ENCODE peak calls at places on chromosomes 3 and 15, in four cellular contexts. P, E, R and Z are unnamed samples.

GRCh38 chr3:28575100-28575747 is 226.6 kb upstream of the AZI2 start:
- DNase-seq in P (peak; percentile 34), E (no peak), R (peak; percentile 11), Z (peak; percentile 72)

GRCh38 chr3:123706871-123707270 is 122.0 kb upstream of the HACD2 start:
- DNase-seq in P (no peak), E (no peak), R (no peak), Z (no peak)

GRCh38 chr3:155944081-155944480 is 73.6 kb downstream of the GMPS start:
- DNase-seq in P (no peak), E (no peak), R (no peak), Z (no peak)

GRCh38 chr3:56988874-56989433 is 71.5 kb upstream of the SPATA12 start:
- DNase-seq in P (peak; percentile 65), E (peak; percentile 63), R (peak; percentile 81), Z (peak; percentile 81)

GRCh38 chr3:194537732-194538247 is 51.0 kb upstream of the ATP13A3 start:
- DNase-seq in P (no peak), E (peak; percentile 67), R (no peak), Z (no peak)

GRCh38 chr3:155664922-155665695 is 79.8 kb downstream of the PLCH1 start:
- DNase-seq in P (no peak), E (no peak), R (peak; percentile 43), Z (no peak)

GRCh38 chr3:69948246-69948862 is 51.2 kb upstream of the SAMMSON start:
- DNase-seq in P (no peak), E (peak; percentile 32), R (no peak), Z (no peak)

GRCh38 chr3:49901351-49902339 is 2.0 kb downstream of the MST1R start:
- DNase-seq in P (no peak), E (no peak), R (no peak), Z (no peak)

GRCh38 chr3:142940472-142940871 is 23.0 kb downstream of the PAQR9 start:
- DNase-seq in P (no peak), E (no peak), R (no peak), Z (no peak)

GRCh38 chr3:121871434-121871833 is 22.8 kb upstream of the SLC15A2 start:
- DNase-seq in P (no peak), E (no peak), R (no peak), Z (no peak)

GRCh38 chr15:74302821-74303359 is 64.6 kb downstream of the CYP11A1 start:
- DNase-seq in P (peak; percentile 53), E (peak; percentile 76), R (no peak), Z (peak; percentile 79)

GRCh38 chr3:177498037-177498857 is 301.0 kb upstream of the TBL1XR1 start:
- DNase-seq in P (no peak), E (no peak), R (no peak), Z (no peak)

GRCh38 chr3:56001537-56001936 is 466.7 kb downstream of the ERC2 start:
- DNase-seq in P (no peak), E (no peak), R (no peak), Z (no peak)

GRCh38 chr15:79769933-79770332 is 126.9 kb downstream of the MTHFS start:
- DNase-seq in P (no peak), E (no peak), R (no peak), Z (no peak)

GRCh38 chr15:48861813-48862431 is 16.0 kb upstream of the EID1 start:
- DNase-seq in P (no peak), E (peak; percentile 51), R (peak; percentile 46), Z (no peak)

GRCh38 chr3:129625071-129625874 is 18.8 kb upstream of the PLXND1 start:
- DNase-seq in P (no peak), E (no peak), R (no peak), Z (peak; percentile 53)

GRCh38 chr3:122890077-122890484 is 95.2 kb downstream of the SLC49A4 start:
- DNase-seq in P (no peak), E (no peak), R (peak; percentile 78), Z (peak; percentile 61)

GRCh38 chr3:82999777-83000176 is 1238.3 kb upstream of the GBE1 start:
- DNase-seq in P (no peak), E (no peak), R (no peak), Z (no peak)

GRCh38 chr3:143718463-143718862 is 129.8 kb downstream of the SLC9A9 start:
- DNase-seq in P (no peak), E (no peak), R (no peak), Z (no peak)

GRCh38 chr3:150202696-150203095 is 205.4 kb upstream of the TSC22D2 start:
- DNase-seq in P (no peak), E (no peak), R (no peak), Z (no peak)

GRCh38 chr3:178826437-178827010 is 245.1 kb downstream of the ZMAT3 start:
- DNase-seq in P (no peak), E (peak; percentile 20), R (no peak), Z (no peak)

GRCh38 chr3:4686619-4687018 is 193.5 kb downstream of the ITPR1 start:
- DNase-seq in P (no peak), E (no peak), R (no peak), Z (no peak)

GRCh38 chr3:117193390-117193789 is 483.8 kb downstream of the TUSC7 start:
- DNase-seq in P (no peak), E (no peak), R (no peak), Z (no peak)

GRCh38 chr15:30023798-30024295 is 58.9 kb upstream of the GOLGA8J start:
- DNase-seq in P (no peak), E (no peak), R (no peak), Z (no peak)

GRCh38 chr15:88072598-88073385 is 183.7 kb downstream of the NTRK3 start:
- DNase-seq in P (no peak), E (no peak), R (no peak), Z (no peak)

GRCh38 chr3:179046497-179047353 is 24.9 kb downstream of the ZMAT3 start:
- DNase-seq in P (no peak), E (no peak), R (no peak), Z (no peak)

GRCh38 chr3:159620281-159620680 is 368.4 kb upstream of the IL12A start:
- DNase-seq in P (no peak), E (no peak), R (no peak), Z (no peak)

GRCh38 chr3:184815046-184815930 is 3.3 kb downstream of the VPS8 start:
- DNase-seq in P (no peak), E (no peak), R (no peak), Z (no peak)

GRCh38 chr15:79332824-79333510 is 22.1 kb downstream of the TMED3 start:
- DNase-seq in P (no peak), E (no peak), R (no peak), Z (no peak)

GRCh38 chr3:190101320-190102117 is 19.2 kb downstream of the P3H2 start:
- DNase-seq in P (no peak), E (no peak), R (no peak), Z (no peak)

GRCh38 chr3:186162221-186162620 is 53.3 kb upstream of the ETV5 start:
- DNase-seq in P (no peak), E (no peak), R (peak; percentile 19), Z (no peak)

GRCh38 chr3:57078366-57079220 is 18.1 kb downstream of the SPATA12 start:
- DNase-seq in P (peak; percentile 47), E (no peak), R (peak; percentile 46), Z (peak; percentile 83)